ENCODE peak calls at places on chromosome 3, in four cellular contexts. One of them, this sample, is unnamed.
A peak's percentile ranks its signal among the peaks of the same experiment; 100 is the strongest.

GRCh38 chr3:11305509-11305908 is 33.3 kb downstream of the ATG7 start:
- DNase-seq in GM23338: no peak
- DNase-seq in thoracic aorta: no peak
- DNase-seq in upper lobe of right lung: no peak
- DNase-seq in this sample: no peak

GRCh38 chr3:132730891-132731580 is 8.8 kb upstream of the NPHP3 start:
- DNase-seq in GM23338: peak; percentile 80
- DNase-seq in thoracic aorta: no peak
- DNase-seq in upper lobe of right lung: no peak
- DNase-seq in this sample: no peak

GRCh38 chr3:69212411-69213160 is 90.2 kb upstream of the LMOD3 start:
- DNase-seq in GM23338: no peak
- DNase-seq in thoracic aorta: no peak
- DNase-seq in upper lobe of right lung: no peak
- DNase-seq in this sample: no peak

GRCh38 chr3:106765342-106765741 is 611.9 kb upstream of the CCDC54 start:
- DNase-seq in GM23338: no peak
- DNase-seq in thoracic aorta: no peak
- DNase-seq in upper lobe of right lung: no peak
- DNase-seq in this sample: no peak

GRCh38 chr3:29565236-29565635 is 284.4 kb downstream of the RBMS3 start:
- DNase-seq in GM23338: no peak
- DNase-seq in thoracic aorta: no peak
- DNase-seq in upper lobe of right lung: no peak
- DNase-seq in this sample: no peak

GRCh38 chr3:123104550-123104949 is 37.7 kb downstream of the PDIA5 start:
- DNase-seq in GM23338: no peak
- DNase-seq in thoracic aorta: no peak
- DNase-seq in upper lobe of right lung: no peak
- DNase-seq in this sample: no peak

GRCh38 chr3:106609666-106610301 is 741.0 kb upstream of the CBLB start:
- DNase-seq in GM23338: peak; percentile 90
- DNase-seq in thoracic aorta: no peak
- DNase-seq in upper lobe of right lung: no peak
- DNase-seq in this sample: no peak

GRCh38 chr3:196073188-196073838 is 8.6 kb downstream of the TFRC start:
- DNase-seq in GM23338: peak; percentile 83
- DNase-seq in thoracic aorta: no peak
- DNase-seq in upper lobe of right lung: peak; percentile 50
- DNase-seq in this sample: no peak

GRCh38 chr3:84439476-84439875 is 519.3 kb upstream of the CADM2 start:
- DNase-seq in GM23338: no peak
- DNase-seq in thoracic aorta: no peak
- DNase-seq in upper lobe of right lung: no peak
- DNase-seq in this sample: no peak

GRCh38 chr3:190121061-190121765 is 516 bp upstream of the P3H2 start:
- DNase-seq in GM23338: no peak
- DNase-seq in thoracic aorta: no peak
- DNase-seq in upper lobe of right lung: no peak
- DNase-seq in this sample: no peak

GRCh38 chr3:183099838-183100204 is 525 bp upstream of the MCCC1 start:
- DNase-seq in GM23338: no peak
- DNase-seq in thoracic aorta: no peak
- DNase-seq in upper lobe of right lung: no peak
- DNase-seq in this sample: no peak

GRCh38 chr3:71010731-71011455 is 572.6 kb downstream of the FOXP1 start:
- DNase-seq in GM23338: no peak
- DNase-seq in thoracic aorta: no peak
- DNase-seq in upper lobe of right lung: no peak
- DNase-seq in this sample: no peak

GRCh38 chr3:179250803-179251476 is at the start of gene KCNMB3:
- DNase-seq in GM23338: no peak
- DNase-seq in thoracic aorta: no peak
- DNase-seq in upper lobe of right lung: no peak
- DNase-seq in this sample: no peak

GRCh38 chr3:189949580-189949979 is 171.1 kb downstream of the P3H2 start:
- DNase-seq in GM23338: no peak
- DNase-seq in thoracic aorta: no peak
- DNase-seq in upper lobe of right lung: no peak
- DNase-seq in this sample: no peak

GRCh38 chr3:192655627-192656026 is 71.7 kb downstream of the FGF12 start:
- DNase-seq in GM23338: no peak
- DNase-seq in thoracic aorta: no peak
- DNase-seq in upper lobe of right lung: no peak
- DNase-seq in this sample: no peak

GRCh38 chr3:195591852-195592251 is 8.1 kb upstream of the APOD start:
- DNase-seq in GM23338: no peak
- DNase-seq in thoracic aorta: no peak
- DNase-seq in upper lobe of right lung: no peak
- DNase-seq in this sample: no peak

GRCh38 chr3:184560992-184561328 is 625 bp upstream of the EPHB3 start:
- DNase-seq in GM23338: no peak
- DNase-seq in thoracic aorta: no peak
- DNase-seq in upper lobe of right lung: no peak
- DNase-seq in this sample: no peak

GRCh38 chr3:76367281-76367680 is 581.9 kb upstream of the ZNF717 start:
- DNase-seq in GM23338: no peak
- DNase-seq in thoracic aorta: no peak
- DNase-seq in upper lobe of right lung: no peak
- DNase-seq in this sample: no peak

GRCh38 chr3:167829057-167829456 is 93.5 kb downstream of the SERPINI1 start:
- DNase-seq in GM23338: no peak
- DNase-seq in thoracic aorta: no peak
- DNase-seq in upper lobe of right lung: no peak
- DNase-seq in this sample: no peak

GRCh38 chr3:10434144-10434937 is 71.0 kb downstream of the ATP2B2 start:
- DNase-seq in GM23338: no peak
- DNase-seq in thoracic aorta: no peak
- DNase-seq in upper lobe of right lung: no peak
- DNase-seq in this sample: no peak

GRCh38 chr3:171776839-171777607 is 33.3 kb downstream of the PLD1 start:
- DNase-seq in GM23338: peak; percentile 23
- DNase-seq in thoracic aorta: no peak
- DNase-seq in upper lobe of right lung: no peak
- DNase-seq in this sample: no peak

GRCh38 chr3:14434105-14434504 is 31.7 kb downstream of the SLC6A6 start:
- DNase-seq in GM23338: no peak
- DNase-seq in thoracic aorta: no peak
- DNase-seq in upper lobe of right lung: peak; percentile 79
- DNase-seq in this sample: no peak

DNA sequence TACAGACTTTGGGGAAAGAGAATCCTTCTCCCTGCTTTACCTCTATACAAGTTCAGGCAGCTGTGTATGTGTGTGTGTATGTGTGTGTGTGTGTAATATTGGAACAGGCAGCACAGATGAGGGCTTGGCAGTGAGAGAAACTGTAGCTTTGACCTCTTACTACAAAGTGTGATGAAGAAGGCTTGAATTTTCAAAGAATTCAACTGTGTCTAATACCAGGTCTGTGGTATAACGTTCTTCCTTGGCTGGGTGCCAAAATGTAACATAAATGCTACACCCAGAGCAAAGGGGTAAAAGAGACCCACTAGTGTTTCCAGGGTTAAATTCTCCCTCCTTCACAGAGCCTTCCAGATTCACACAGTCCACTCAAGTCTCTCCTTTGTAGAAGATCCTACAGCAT is 51.1 kb downstream of the CHST2 start:
- DNase-seq in GM23338: no peak
- DNase-seq in thoracic aorta: no peak
- DNase-seq in upper lobe of right lung: no peak
- DNase-seq in this sample: no peak
- H3K4me1 ChIP-seq in GM23338: peaks cover under 1% of the 10 kb centered on the region
- H3K4me1 ChIP-seq in thoracic aorta: no peaks in the 10 kb centered on the region
- H3K4me1 ChIP-seq in upper lobe of right lung: peaks cover 10% of the 10 kb centered on the region
- H3K4me1 ChIP-seq in this sample: no peaks in the 10 kb centered on the region

GRCh38 chr3:149634072-149634471 is 23.8 kb downstream of the WWTR1 start:
- DNase-seq in GM23338: no peak
- DNase-seq in thoracic aorta: no peak
- DNase-seq in upper lobe of right lung: no peak
- DNase-seq in this sample: no peak
- H3K4me1 ChIP-seq in GM23338: peaks cover 28% of the 10 kb centered on the region
- H3K4me1 ChIP-seq in thoracic aorta: peaks cover 39% of the 10 kb centered on the region
- H3K4me1 ChIP-seq in upper lobe of right lung: peaks cover 35% of the 10 kb centered on the region
- H3K4me1 ChIP-seq in this sample: peaks cover 15% of the 10 kb centered on the region

GRCh38 chr3:63969866-63970265 is 53.4 kb downstream of the PSMD6 start:
- DNase-seq in GM23338: no peak
- DNase-seq in thoracic aorta: no peak
- DNase-seq in upper lobe of right lung: no peak
- DNase-seq in this sample: no peak
- H3K4me1 ChIP-seq in GM23338: peaks cover 74% of the 10 kb centered on the region
- H3K4me1 ChIP-seq in thoracic aorta: peaks cover 50% of the 10 kb centered on the region
- H3K4me1 ChIP-seq in upper lobe of right lung: peaks cover 69% of the 10 kb centered on the region
- H3K4me1 ChIP-seq in this sample: peaks cover 25% of the 10 kb centered on the region

GRCh38 chr3:32835943-32836342 is 18.1 kb downstream of the TRIM71 start:
- DNase-seq in GM23338: peak; percentile 96
- DNase-seq in thoracic aorta: no peak
- DNase-seq in upper lobe of right lung: peak; percentile 13
- DNase-seq in this sample: no peak
- H3K4me1 ChIP-seq in GM23338: peaks cover 89% of the 10 kb centered on the region
- H3K4me1 ChIP-seq in thoracic aorta: no peaks in the 10 kb centered on the region
- H3K4me1 ChIP-seq in upper lobe of right lung: no peaks in the 10 kb centered on the region
- H3K4me1 ChIP-seq in this sample: no peaks in the 10 kb centered on the region

GRCh38 chr3:42216302-42216701 is 49.7 kb downstream of the CCK start:
- DNase-seq in GM23338: no peak
- DNase-seq in thoracic aorta: no peak
- DNase-seq in upper lobe of right lung: no peak
- DNase-seq in this sample: no peak

GRCh38 chr3:42214565-42215283 is 51.3 kb downstream of the CCK start:
- DNase-seq in GM23338: no peak
- DNase-seq in thoracic aorta: no peak
- DNase-seq in upper lobe of right lung: no peak
- DNase-seq in this sample: no peak

GRCh38 chr3:42214064-42214463 is 51.9 kb downstream of the CCK start:
- DNase-seq in GM23338: no peak
- DNase-seq in thoracic aorta: no peak
- DNase-seq in upper lobe of right lung: no peak
- DNase-seq in this sample: no peak

GRCh38 chr3:42210731-42211130 is 55.3 kb downstream of the CCK start:
- DNase-seq in GM23338: no peak
- DNase-seq in thoracic aorta: no peak
- DNase-seq in upper lobe of right lung: no peak
- DNase-seq in this sample: no peak

DNA sequence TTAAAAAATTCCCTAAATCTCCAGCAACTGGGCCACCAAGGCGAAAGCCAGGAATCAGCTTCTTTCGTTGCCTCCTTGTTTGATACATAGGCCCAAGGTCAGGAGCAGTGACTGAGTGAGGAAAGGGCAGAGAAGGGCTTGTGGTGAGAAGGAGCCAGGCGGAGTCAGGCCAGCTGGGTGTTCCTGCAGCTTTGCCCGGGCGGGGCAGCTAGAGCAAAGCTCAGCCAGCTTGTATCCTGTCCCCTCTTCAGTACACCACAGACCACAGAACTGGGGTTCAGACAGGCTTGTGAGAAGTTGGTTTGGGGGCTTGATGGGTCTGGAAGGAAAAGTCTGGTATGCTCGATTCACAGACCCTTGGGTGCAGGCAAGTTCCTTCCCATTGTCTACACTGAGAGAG is 52.6 kb downstream of the CCK start:
- DNase-seq in GM23338: no peak
- DNase-seq in thoracic aorta: no peak
- DNase-seq in upper lobe of right lung: no peak
- DNase-seq in this sample: no peak
- H3K4me1 ChIP-seq in GM23338: no peaks in the 10 kb centered on the region
- H3K4me1 ChIP-seq in thoracic aorta: no peaks in the 10 kb centered on the region
- H3K4me1 ChIP-seq in upper lobe of right lung: peaks cover 16% of the 10 kb centered on the region
- H3K4me1 ChIP-seq in this sample: no peaks in the 10 kb centered on the region

GRCh38 chr3:194139977-194140351 is 4.0 kb downstream of the HES1 start:
- DNase-seq in GM23338: no peak
- DNase-seq in thoracic aorta: no peak
- DNase-seq in upper lobe of right lung: no peak
- DNase-seq in this sample: no peak

GRCh38 chr3:194138098-194138474 is 2.1 kb downstream of the HES1 start:
- DNase-seq in GM23338: no peak
- DNase-seq in thoracic aorta: no peak
- DNase-seq in upper lobe of right lung: no peak
- DNase-seq in this sample: no peak

GRCh38 chr3:194137314-194138097 is 1.6 kb downstream of the HES1 start:
- DNase-seq in GM23338: peak; percentile 66
- DNase-seq in thoracic aorta: peak; percentile 41
- DNase-seq in upper lobe of right lung: peak; percentile 87
- DNase-seq in this sample: peak; percentile 65

GRCh38 chr3:194139085-194139976 is 3.4 kb downstream of the HES1 start:
- DNase-seq in GM23338: peak; percentile 67
- DNase-seq in thoracic aorta: no peak
- DNase-seq in upper lobe of right lung: peak; percentile 63
- DNase-seq in this sample: no peak

DNA sequence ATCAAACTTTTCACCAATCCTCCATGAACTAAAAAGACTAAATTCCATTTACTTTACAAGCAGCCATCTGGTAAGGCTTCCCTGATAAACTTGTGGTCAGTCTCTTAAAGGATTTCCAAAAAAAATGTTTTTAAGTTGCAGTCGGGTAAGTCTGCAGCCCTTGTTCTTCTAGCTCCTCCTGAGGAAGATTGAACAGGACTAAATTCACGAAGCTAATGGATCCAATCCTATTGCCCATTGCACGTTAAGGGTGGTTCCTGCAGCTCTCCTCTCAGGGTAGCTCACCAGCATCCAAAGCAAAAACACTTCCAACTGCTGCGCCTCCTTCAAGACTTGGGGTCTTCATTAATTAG is 2.8 kb downstream of the HES1 start:
- DNase-seq in GM23338: no peak
- DNase-seq in thoracic aorta: no peak
- DNase-seq in upper lobe of right lung: no peak
- DNase-seq in this sample: no peak
- H3K4me1 ChIP-seq in GM23338: peaks cover 36% of the 10 kb centered on the region
- H3K4me1 ChIP-seq in thoracic aorta: peaks cover 18% of the 10 kb centered on the region
- H3K4me1 ChIP-seq in upper lobe of right lung: peaks cover 58% of the 10 kb centered on the region
- H3K4me1 ChIP-seq in this sample: peaks cover 13% of the 10 kb centered on the region

GRCh38 chr3:124838963-124839362 is 48.2 kb downstream of the ITGB5 start:
- DNase-seq in GM23338: no peak
- DNase-seq in thoracic aorta: no peak
- DNase-seq in upper lobe of right lung: no peak
- DNase-seq in this sample: no peak

GRCh38 chr3:124837730-124838186 is 49.4 kb downstream of the ITGB5 start:
- DNase-seq in GM23338: no peak
- DNase-seq in thoracic aorta: no peak
- DNase-seq in upper lobe of right lung: no peak
- DNase-seq in this sample: no peak

GRCh38 chr3:124834723-124835718 is 52.1 kb downstream of the ITGB5 start:
- DNase-seq in GM23338: peak; percentile 86
- DNase-seq in thoracic aorta: no peak
- DNase-seq in upper lobe of right lung: no peak
- DNase-seq in this sample: peak; percentile 63

GRCh38 chr3:124837065-124837464 is 50.1 kb downstream of the ITGB5 start:
- DNase-seq in GM23338: no peak
- DNase-seq in thoracic aorta: no peak
- DNase-seq in upper lobe of right lung: no peak
- DNase-seq in this sample: no peak

DNA sequence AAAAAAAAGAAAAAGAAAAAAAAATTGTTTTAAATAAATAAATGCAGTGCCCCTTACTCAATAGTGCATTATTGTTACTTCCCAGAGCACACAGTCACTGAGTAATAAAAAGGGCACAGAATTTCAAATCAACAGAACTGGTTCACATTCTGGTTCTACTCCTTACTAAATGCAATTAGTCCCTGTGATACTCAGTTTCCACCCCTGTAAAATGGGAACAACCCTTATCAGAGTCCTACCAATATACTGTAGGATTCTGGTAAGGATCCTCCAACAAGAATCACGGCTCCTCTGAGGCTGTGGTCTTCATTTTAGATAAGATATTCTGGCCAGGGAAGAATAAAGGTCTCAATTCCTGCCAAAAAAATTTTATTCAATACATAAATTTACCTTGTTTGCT is 50.7 kb downstream of the ITGB5 start:
- DNase-seq in GM23338: no peak
- DNase-seq in thoracic aorta: no peak
- DNase-seq in upper lobe of right lung: no peak
- DNase-seq in this sample: no peak
- H3K4me1 ChIP-seq in GM23338: peaks cover 25% of the 10 kb centered on the region
- H3K4me1 ChIP-seq in thoracic aorta: peaks cover 63% of the 10 kb centered on the region
- H3K4me1 ChIP-seq in upper lobe of right lung: peaks cover 46% of the 10 kb centered on the region
- H3K4me1 ChIP-seq in this sample: peaks cover 25% of the 10 kb centered on the region